ENCODE peak calls at places on chromosomes 4 and X, in four cellular contexts. W is K562, N is NCI-H1694, L is NCI-H2081. X is an unnamed sample.

GRCh38 chr4:149889976-149890375 is 74.3 kb upstream of the IQCM start:
- DNase-seq in L (no peak), N (no peak), W (no peak), X (no peak)

GRCh38 chrX:103554687-103555417 is 30.5 kb upstream of the TCEAL4 start:
- DNase-seq in L (no peak), W (peak; percentile 54), N (no peak), X (no peak)

GRCh38 chr4:40963912-40964478 is 214.2 kb downstream of the NSUN7 start:
- DNase-seq in W (no peak), N (no peak), L (no peak), X (no peak)

GRCh38 chr4:7128651-7129050 is 60.8 kb upstream of the GRPEL1 start:
- DNase-seq in N (no peak), L (no peak), W (no peak), X (no peak)

GRCh38 chr4:24382381-24382780 is 202.0 kb downstream of the DHX15 start:
- DNase-seq in L (no peak), N (no peak), W (no peak), X (no peak)

GRCh38 chr4:147513051-147513450 is 32.2 kb downstream of the EDNRA start:
- DNase-seq in N (no peak), L (no peak), W (no peak), X (no peak)

GRCh38 chr4:19924761-19925160 is 326.9 kb upstream of the SLIT2 start:
- DNase-seq in N (no peak), L (no peak), W (no peak), X (no peak)

GRCh38 chr4:4685810-4686209 is 144.0 kb upstream of the STX18 start:
- DNase-seq in L (no peak), N (no peak), W (no peak), X (no peak)

GRCh38 chr4:123397276-123398150 is 918 bp downstream of the SPRY1 start:
- DNase-seq in N (no peak), W (no peak), L (peak; percentile 46), X (no peak)

GRCh38 chrX:148580016-148580415 is 79.6 kb downstream of the AFF2 start:
- DNase-seq in W (no peak), L (no peak), N (no peak), X (no peak)

GRCh38 chrX:1093586-1094538 is 118.6 kb downstream of the CRLF2 start:
- DNase-seq in W (no peak), N (no peak), L (no peak), X (no peak)

GRCh38 chr4:15455290-15455689 is 14.4 kb upstream of the CC2D2A start:
- DNase-seq in N (no peak), W (no peak), L (no peak), X (peak; percentile 37)

GRCh38 chr4:55933611-55934010 is 15.1 kb upstream of the CEP135 start:
- DNase-seq in W (no peak), L (no peak), N (no peak), X (no peak)